ENCODE peak calls at places on chromosomes 5 and 9, in eight cellular contexts. A is NCI-H524, P is mucosa of descending colon, W is D341Med, I is T1000, Q is PC-3, M is brain pericyte, V is HEK293T. Z is an unnamed sample.

GRCh38 chr5:30398427-30398826 is 795.1 kb upstream of the CDH6 start:
- DNase-seq in V (no peak), I (no peak), P (no peak), W (no peak), Q (no peak), M (no peak), A (no peak), Z (no peak)

GRCh38 chr5:141186897-141187512 is at the start of gene PCDHB9:
- DNase-seq in M (no peak), A (peak; percentile 71), P (no peak), W (no peak), V (peak; percentile 12), I (no peak), Q (peak; percentile 47), Z (peak; percentile 49)

GRCh38 chr5:143002459-143003327 is 232.5 kb downstream of the ARHGAP26 start:
- DNase-seq in M (no peak), Q (peak; percentile 47), P (no peak), I (no peak), W (peak; percentile 54), V (peak; percentile 32), A (peak; percentile 32), Z (no peak)

GRCh38 chr9:124696101-124696500 is 75.0 kb downstream of the NR6A1 start:
- DNase-seq in M (no peak), I (no peak), A (no peak), Q (no peak), P (no peak), V (no peak), W (no peak), Z (no peak)

GRCh38 chr5:14483504-14484157 is 98.0 kb upstream of the OTULINL start:
- DNase-seq in I (no peak), W (no peak), A (no peak), M (no peak), P (peak; percentile 70), V (no peak), Q (no peak), Z (no peak)

GRCh38 chr5:116789522-116789921 is 214.9 kb upstream of the SEMA6A start:
- DNase-seq in Q (no peak), I (no peak), A (no peak), M (no peak), W (no peak), P (no peak), V (no peak), Z (no peak)

GRCh38 chr9:93668261-93668871 is 92.0 kb downstream of the PHF2 start:
- DNase-seq in A (no peak), P (peak; percentile 11), W (no peak), I (no peak), Q (no peak), V (no peak), M (no peak), Z (no peak)

GRCh38 chr9:70924905-70925547 is 196.4 kb downstream of the TRPM3 start:
- DNase-seq in Q (peak; percentile 52), V (peak; percentile 60), A (no peak), I (peak; percentile 41), W (peak; percentile 57), P (no peak), M (peak; percentile 39), Z (peak; percentile 64)

GRCh38 chr5:172573986-172574844 is 66.8 kb upstream of the NEURL1B start:
- DNase-seq in I (no peak), W (no peak), Q (no peak), M (no peak), P (no peak), A (no peak), V (no peak), Z (no peak)

GRCh38 chr9:135809166-135809565 is 98.2 kb downstream of the CAMSAP1 start:
- DNase-seq in A (no peak), W (no peak), M (no peak), P (no peak), V (no peak), Q (no peak), I (no peak), Z (no peak)

GRCh38 chr5:34045996-34046395 is 3.0 kb upstream of the C1QTNF3 start:
- DNase-seq in W (no peak), A (no peak), M (no peak), P (no peak), I (no peak), V (no peak), Q (peak; percentile 87), Z (no peak)

GRCh38 chr9:71985070-71985956 is 73.9 kb downstream of the C9orf85 start:
- DNase-seq in W (no peak), Q (peak; percentile 43), V (no peak), P (no peak), I (no peak), A (no peak), M (no peak), Z (no peak)

GRCh38 chr9:6068983-6069382 is 53.6 kb upstream of the RANBP6 start:
- DNase-seq in V (no peak), A (no peak), Q (no peak), M (no peak), I (no peak), P (no peak), W (no peak), Z (no peak)

GRCh38 chr5:137957948-137958347 is 68.7 kb downstream of the PKD2L2 start:
- DNase-seq in M (no peak), V (no peak), Q (no peak), W (no peak), I (no peak), A (no peak), P (no peak), Z (no peak)

Z was measured in NCI-H2227 treated with DMSO at 0.1 percent for 48 hours.